ENCODE peak calls at places on chromosomes 7 and 10, in nine cellular contexts. H is Calu3, E is neural crest cell, D is Kasumi-1, K is T-helper 17 cell, L is PC-9, M is GM23248, N is AG09319, Q is ACHN. I is an unnamed sample.

GRCh38 chr7:1745018-1745532 is 75.0 kb downstream of the ELFN1 start:
- DNase-seq in H (no peak), E (no peak), D (no peak), K (no peak), L (no peak), M (no peak), N (no peak), Q (no peak), I (no peak)

GRCh38 chr10:74332398-74332797 is 181.4 kb downstream of the ADK start:
- DNase-seq in H (no peak), E (no peak), D (no peak), K (no peak), L (no peak), M (peak; percentile 70), N (peak; percentile 31), Q (no peak), I (no peak)

GRCh38 chr7:6705959-6706665 is 635 bp downstream of the ZNF12 start:
- DNase-seq in H (peak; percentile 60), E (peak; percentile 23), D (peak; percentile 3), K (peak; percentile 17), L (peak; percentile 38), M (peak; percentile 74), N (no peak), Q (peak; percentile 60), I (peak; percentile 67)

GRCh38 chr10:122054046-122055025 is 65.4 kb downstream of the TACC2 start:
- DNase-seq in H (peak; percentile 58), E (peak; percentile 36), D (no peak), K (no peak), L (no peak), M (peak; percentile 73), N (no peak), Q (peak; percentile 61), I (peak; percentile 56)

GRCh38 chr7:78130443-78131200 is 332.0 kb downstream of the PHTF2 start:
- DNase-seq in H (no peak), E (no peak), D (no peak), K (no peak), L (no peak), M (no peak), N (no peak), Q (no peak), I (no peak)

GRCh38 chr10:122301055-122301810 is 30.1 kb downstream of the BTBD16 start:
- DNase-seq in H (no peak), E (no peak), D (no peak), K (peak; percentile 36), L (peak; percentile 22), M (peak; percentile 93), N (peak; percentile 15), Q (peak; percentile 94), I (no peak)

GRCh38 chr7:45120-46090 is 147.0 kb upstream of the FAM20C start:
- DNase-seq in H (no peak), E (peak; percentile 0), D (no peak), K (no peak), L (no peak), M (peak; percentile 20), N (no peak), Q (no peak), I (peak; percentile 34)

GRCh38 chr10:10499839-10500238 is 517.8 kb upstream of the CELF2 start:
- DNase-seq in H (no peak), E (no peak), D (peak; percentile 58), K (no peak), L (no peak), M (peak; percentile 70), N (no peak), Q (no peak), I (no peak)

GRCh38 chr7:46344533-46344932 is 423.5 kb upstream of the IGFBP3 start:
- DNase-seq in H (no peak), E (no peak), D (no peak), K (no peak), L (no peak), M (no peak), N (no peak), Q (no peak), I (no peak)

GRCh38 chr7:32935558-32935957 is 21.7 kb upstream of the FKBP9 start:
- DNase-seq in H (no peak), E (no peak), D (no peak), K (no peak), L (no peak), M (no peak), N (no peak), Q (no peak), I (no peak)

GRCh38 chr7:37284805-37285211 is 163.9 kb downstream of the ELMO1 start:
- DNase-seq in H (peak; percentile 63), E (peak; percentile 52), D (peak; percentile 60), K (peak; percentile 16), L (peak; percentile 19), M (peak; percentile 2), N (no peak), Q (peak; percentile 69), I (peak; percentile 49)

GRCh38 chr10:97889461-97890265 is 40.0 kb downstream of the GOLGA7B start:
- DNase-seq in H (peak; percentile 39), E (no peak), D (no peak), K (no peak), L (peak; percentile 83), M (peak; percentile 24), N (peak; percentile 4), Q (peak; percentile 96), I (no peak)

GRCh38 chr10:69425513-69426298 is 9.0 kb upstream of the TACR2 start:
- DNase-seq in H (peak; percentile 75), E (no peak), D (no peak), K (peak; percentile 43), L (peak; percentile 69), M (no peak), N (no peak), Q (no peak), I (peak; percentile 52)

GRCh38 chr7:38673795-38674194 is 42.6 kb upstream of the AMPH start:
- DNase-seq in H (no peak), E (no peak), D (no peak), K (no peak), L (no peak), M (peak; percentile 93), N (peak; percentile 53), Q (no peak), I (no peak)

GRCh38 chr7:135753616-135754413 is 5.2 kb upstream of the FAM180A start:
- DNase-seq in H (no peak), E (no peak), D (no peak), K (no peak), L (no peak), M (no peak), N (no peak), Q (no peak), I (no peak)

GRCh38 chr10:21264271-21264670 is 261.2 kb downstream of the SKIDA1 start:
- DNase-seq in H (no peak), E (no peak), D (no peak), K (no peak), L (peak; percentile 43), M (no peak), N (no peak), Q (no peak), I (no peak)

GRCh38 chr10:48658243-48658888 is 26.3 kb upstream of the WDFY4 start:
- DNase-seq in H (peak; percentile 76), E (peak; percentile 80), D (peak; percentile 92), K (no peak), L (peak; percentile 75), M (peak; percentile 77), N (no peak), Q (peak; percentile 73), I (peak; percentile 89)

GRCh38 chr10:119687192-119688032 is 36.2 kb downstream of the BAG3 start:
- DNase-seq in H (no peak), E (peak; percentile 33), D (no peak), K (no peak), L (no peak), M (no peak), N (no peak), Q (no peak), I (no peak)

GRCh38 chr7:96778263-96778662 is 68.6 kb upstream of the SEM1 start:
- DNase-seq in H (peak; percentile 1), E (no peak), D (no peak), K (no peak), L (no peak), M (no peak), N (no peak), Q (no peak), I (no peak)

GRCh38 chr10:52283174-52283573 is 30.9 kb upstream of the DKK1 start:
- DNase-seq in H (no peak), E (no peak), D (no peak), K (no peak), L (no peak), M (peak; percentile 41), N (no peak), Q (no peak), I (no peak)

GRCh38 chr7:105819559-105819958 is 56.8 kb downstream of the ATXN7L1 start:
- DNase-seq in H (no peak), E (no peak), D (no peak), K (no peak), L (no peak), M (no peak), N (no peak), Q (no peak), I (no peak)

GRCh38 chr7:8064828-8065227 is 96.2 kb downstream of the GLCCI1 start:
- DNase-seq in H (no peak), E (no peak), D (no peak), K (no peak), L (no peak), M (no peak), N (no peak), Q (no peak), I (no peak)

GRCh38 chr7:38855389-38855788 is 53.6 kb downstream of the VPS41 start:
- DNase-seq in H (no peak), E (no peak), D (no peak), K (no peak), L (no peak), M (no peak), N (no peak), Q (no peak), I (no peak)

GRCh38 chr10:17512341-17513001 is 58.1 kb upstream of the ST8SIA6 start:
- DNase-seq in H (peak; percentile 60), E (no peak), D (no peak), K (no peak), L (peak; percentile 75), M (peak; percentile 94), N (peak; percentile 83), Q (peak; percentile 92), I (no peak)

GRCh38 chr10:97180367-97180763 is 5.4 kb downstream of the SLIT1 start:
- DNase-seq in H (no peak), E (no peak), D (no peak), K (no peak), L (no peak), M (no peak), N (no peak), Q (no peak), I (no peak)

GRCh38 chr10:46318808-46319207 is 32.0 kb downstream of the ANTXRL start:
- DNase-seq in H (no peak), E (no peak), D (no peak), K (no peak), L (no peak), M (no peak), N (no peak), Q (no peak), I (no peak)

GRCh38 chr7:64775289-64775688 is 18.9 kb upstream of the ZNF138 start:
- DNase-seq in H (no peak), E (no peak), D (no peak), K (no peak), L (no peak), M (peak; percentile 4), N (no peak), Q (no peak), I (no peak)

GRCh38 chr10:124025638-124026336 is 67.6 kb downstream of the CHST15 start:
- DNase-seq in H (no peak), E (no peak), D (peak; percentile 91), K (no peak), L (no peak), M (peak; percentile 21), N (no peak), Q (peak; percentile 6), I (peak; percentile 68)